ENCODE peak calls at places on chromosome 18, in four cellular contexts. One of them, this sample, is unnamed. For H3K4me1, the result is how much of the 10 kb centered on the place peaks cover.

GRCh38 chr18:32613821-32614220 is 143.1 kb upstream of the GAREM1 start:
- DNase-seq in H1: no peak
- DNase-seq in IMR-90: no peak
- DNase-seq in H9: no peak
- DNase-seq in this sample: no peak

GRCh38 chr18:58579561-58580047 is 49.3 kb downstream of the ALPK2 start:
- DNase-seq in H9: no peak
- DNase-seq in H1: no peak
- DNase-seq in IMR-90: peak
- DNase-seq in this sample: peak

GRCh38 chr18:61893304-61893970 is 630 bp upstream of the RNF152 start:
- DNase-seq in H1: peak
- DNase-seq in H9: peak
- DNase-seq in IMR-90: peak
- DNase-seq in this sample: peak

GRCh38 chr18:63534615-63535014 is 7.6 kb upstream of the SERPINB12 start:
- DNase-seq in IMR-90: no peak
- DNase-seq in H1: no peak
- DNase-seq in H9: no peak
- DNase-seq in this sample: no peak

GRCh38 chr18:54222922-54223567 is 1.4 kb downstream of the MBD2 start:
- DNase-seq in H1: no peak
- DNase-seq in IMR-90: no peak
- DNase-seq in H9: no peak
- DNase-seq in this sample: peak

GRCh38 chr18:39675916-39676315 is 2110.3 kb upstream of the CELF4 start:
- DNase-seq in H9: no peak
- DNase-seq in H1: no peak
- DNase-seq in IMR-90: no peak
- DNase-seq in this sample: no peak

GRCh38 chr18:31684279-31685096 is at the start of gene B4GALT6:
- DNase-seq in H9: peak
- DNase-seq in IMR-90: no peak
- DNase-seq in H1: peak
- DNase-seq in this sample: peak

GRCh38 chr18:50194623-50195532 is at the start of gene MYO5B:
- DNase-seq in H9: peak
- DNase-seq in H1: peak
- DNase-seq in IMR-90: no peak
- DNase-seq in this sample: peak

GRCh38 chr18:61833978-61834377 is 58.8 kb downstream of the RNF152 start:
- DNase-seq in H1: no peak
- DNase-seq in H9: no peak
- DNase-seq in IMR-90: peak
- DNase-seq in this sample: no peak

GRCh38 chr18:23784811-23785245 is 95.6 kb downstream of the LAMA3 start:
- DNase-seq in H1: no peak
- DNase-seq in IMR-90: peak
- DNase-seq in H9: no peak
- DNase-seq in this sample: peak

GRCh38 chr18:23902396-23902795 is 112.2 kb upstream of the TTC39C start:
- DNase-seq in IMR-90: no peak
- DNase-seq in H9: no peak
- DNase-seq in H1: no peak
- DNase-seq in this sample: no peak

GRCh38 chr18:3036108-3036507 is 23.2 kb upstream of the LPIN2 start:
- DNase-seq in IMR-90: no peak
- DNase-seq in H9: no peak
- DNase-seq in H1: no peak
- DNase-seq in this sample: no peak

GRCh38 chr18:68041327-68041726 is 524.8 kb upstream of the DSEL start:
- DNase-seq in H9: no peak
- DNase-seq in H1: no peak
- DNase-seq in IMR-90: peak
- DNase-seq in this sample: peak

GRCh38 chr18:48705043-48705442 is 166.2 kb downstream of the CTIF start:
- DNase-seq in H1: no peak
- DNase-seq in IMR-90: no peak
- DNase-seq in H9: no peak
- DNase-seq in this sample: no peak

GRCh38 chr18:60024345-60024744 is 124.5 kb downstream of the PMAIP1 start:
- DNase-seq in H1: no peak
- DNase-seq in H9: no peak
- DNase-seq in IMR-90: no peak
- DNase-seq in this sample: no peak

GRCh38 chr18:21702602-21703001 is 2.0 kb downstream of the ABHD3 start:
- DNase-seq in IMR-90: no peak
- DNase-seq in H9: no peak
- DNase-seq in H1: no peak
- DNase-seq in this sample: no peak

GRCh38 chr18:5962362-5962761 is 67.0 kb upstream of the TMEM200C start:
- DNase-seq in H1: no peak
- DNase-seq in H9: no peak
- DNase-seq in IMR-90: no peak
- DNase-seq in this sample: no peak

GRCh38 chr18:9455718-9456511 is 19.4 kb upstream of the RALBP1 start:
- DNase-seq in H9: no peak
- DNase-seq in IMR-90: no peak
- DNase-seq in H1: no peak
- DNase-seq in this sample: no peak

GRCh38 chr18:1050012-1050657 is 145.5 kb downstream of the ADCYAP1 start:
- DNase-seq in H1: no peak
- DNase-seq in H9: no peak
- DNase-seq in IMR-90: no peak
- DNase-seq in this sample: no peak

GRCh38 chr18:9421096-9421495 is 54.2 kb upstream of the RALBP1 start:
- DNase-seq in H1: no peak
- DNase-seq in IMR-90: no peak
- DNase-seq in H9: no peak
- DNase-seq in this sample: no peak

GRCh38 chr18:22330508-22330907 is 87.2 kb downstream of the CTAGE1 start:
- DNase-seq in H1: no peak
- DNase-seq in H9: no peak
- DNase-seq in IMR-90: no peak
- DNase-seq in this sample: no peak

GRCh38 chr18:8949206-8949605 is 153.3 kb upstream of the NDUFV2 start:
- DNase-seq in IMR-90: peak
- DNase-seq in H1: no peak
- DNase-seq in H9: no peak
- DNase-seq in this sample: no peak

GRCh38 chr18:68956650-68957049 is 158.8 kb downstream of the CCDC102B start:
- DNase-seq in IMR-90: no peak
- DNase-seq in H1: no peak
- DNase-seq in H9: no peak
- DNase-seq in this sample: no peak

GRCh38 chr18:1020731-1021344 is 116.2 kb downstream of the ADCYAP1 start:
- DNase-seq in H1: no peak
- DNase-seq in H9: no peak
- DNase-seq in IMR-90: no peak
- DNase-seq in this sample: peak

GRCh38 chr18:55706893-55707292 is 118.9 kb upstream of the TCF4 start:
- DNase-seq in IMR-90: peak
- DNase-seq in H1: no peak
- DNase-seq in H9: no peak
- DNase-seq in this sample: no peak

GRCh38 chr18:78855188-78855587 is 124.4 kb upstream of the SALL3 start:
- DNase-seq in H1: no peak
- DNase-seq in H9: no peak
- DNase-seq in IMR-90: no peak
- DNase-seq in this sample: no peak
- H3K4me1 ChIP-seq in H1: under half
- H3K4me1 ChIP-seq in H9: under half
- H3K4me1 ChIP-seq in IMR-90: under half
- H3K4me1 ChIP-seq in this sample: under half

GRCh38 chr18:75165926-75166325 is 43.0 kb downstream of the PTGR3 start:
- DNase-seq in IMR-90: no peak
- DNase-seq in H1: no peak
- DNase-seq in H9: no peak
- DNase-seq in this sample: no peak
- H3K56ac ChIP-seq in IMR-90: no peak
- H3K56ac ChIP-seq in H1: no peak
- H3K56ac ChIP-seq in H9: no peak
- H3K56ac ChIP-seq in this sample: no peak

GRCh38 chr18:7626922-7627440 is 59.9 kb downstream of the PTPRM start:
- DNase-seq in IMR-90: peak
- DNase-seq in H9: no peak
- DNase-seq in H1: no peak
- DNase-seq in this sample: peak
- H3K4me1 ChIP-seq in IMR-90: under half
- H3K4me1 ChIP-seq in H9: under half
- H3K4me1 ChIP-seq in H1: under half
- H3K4me1 ChIP-seq in this sample: under half

DNA sequence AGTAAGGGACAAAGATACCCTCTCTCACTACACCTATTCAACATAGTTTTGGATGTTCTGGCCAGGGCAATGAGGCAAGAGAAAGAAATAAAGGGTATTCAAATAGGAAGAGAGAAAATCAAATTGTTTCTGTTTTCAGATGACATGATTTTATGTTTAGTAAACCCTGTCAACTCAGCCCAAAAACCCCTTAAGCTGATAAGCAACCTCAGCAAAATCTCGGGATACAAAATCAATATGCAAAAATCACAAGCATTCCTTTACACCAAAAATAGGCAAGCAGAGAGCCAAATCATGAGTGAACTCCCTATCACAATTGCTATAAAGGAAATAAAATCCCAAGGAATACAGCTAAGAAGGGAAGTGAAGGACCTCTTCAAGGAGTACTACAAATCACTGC is 1130.7 kb upstream of the PIK3C3 start:
- DNase-seq in H1: no peak
- DNase-seq in H9: no peak
- DNase-seq in IMR-90: no peak
- DNase-seq in this sample: no peak
- H3K56ac ChIP-seq in H1: no peak
- H3K56ac ChIP-seq in H9: no peak
- H3K56ac ChIP-seq in IMR-90: no peak
- H3K56ac ChIP-seq in this sample: no peak

GRCh38 chr18:76446321-76446720 is 48.7 kb downstream of the ZNF516 start:
- DNase-seq in IMR-90: no peak
- DNase-seq in H1: no peak
- DNase-seq in H9: no peak
- DNase-seq in this sample: no peak

GRCh38 chr18:76447268-76447890 is 47.7 kb downstream of the ZNF516 start:
- DNase-seq in H1: no peak
- DNase-seq in IMR-90: no peak
- DNase-seq in H9: no peak
- DNase-seq in this sample: no peak

GRCh38 chr18:76445275-76445674 is 49.8 kb downstream of the ZNF516 start:
- DNase-seq in H1: no peak
- DNase-seq in H9: no peak
- DNase-seq in IMR-90: peak
- DNase-seq in this sample: no peak

GRCh38 chr18:76445741-76446232 is 49.3 kb downstream of the ZNF516 start:
- DNase-seq in H1: no peak
- DNase-seq in H9: no peak
- DNase-seq in IMR-90: no peak
- DNase-seq in this sample: no peak

DNA sequence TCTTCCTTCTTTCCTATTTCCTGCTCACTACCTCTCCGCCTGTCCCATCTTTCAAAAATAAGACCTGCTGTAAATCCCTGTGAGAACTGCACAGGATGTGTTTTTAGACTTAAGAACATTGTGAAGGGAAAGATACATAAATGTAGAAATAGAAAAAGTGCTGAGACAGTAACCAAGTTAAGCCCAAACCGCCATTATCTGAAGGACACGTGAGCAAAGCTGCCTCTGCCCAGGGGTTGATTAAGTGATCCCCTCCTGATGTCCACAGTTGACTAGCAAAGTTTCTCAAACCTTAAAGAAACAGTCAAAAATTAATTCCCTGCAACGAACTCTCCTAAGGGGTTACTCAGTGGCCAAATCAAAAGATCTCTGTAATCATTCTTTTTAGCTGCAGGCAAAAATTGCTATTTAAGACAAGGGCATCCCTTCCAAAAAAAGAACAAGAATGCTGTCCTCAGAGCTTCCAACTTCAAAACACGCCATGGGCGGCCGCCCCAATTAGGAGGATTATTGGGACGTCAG is 48.2 kb downstream of the ZNF516 start:
- DNase-seq in H1: no peak
- DNase-seq in H9: no peak
- DNase-seq in IMR-90: no peak
- DNase-seq in this sample: no peak
- H3K4me1 ChIP-seq in H1: under half
- H3K4me1 ChIP-seq in H9: under half
- H3K4me1 ChIP-seq in IMR-90: under half
- H3K4me1 ChIP-seq in this sample: under half

DNA sequence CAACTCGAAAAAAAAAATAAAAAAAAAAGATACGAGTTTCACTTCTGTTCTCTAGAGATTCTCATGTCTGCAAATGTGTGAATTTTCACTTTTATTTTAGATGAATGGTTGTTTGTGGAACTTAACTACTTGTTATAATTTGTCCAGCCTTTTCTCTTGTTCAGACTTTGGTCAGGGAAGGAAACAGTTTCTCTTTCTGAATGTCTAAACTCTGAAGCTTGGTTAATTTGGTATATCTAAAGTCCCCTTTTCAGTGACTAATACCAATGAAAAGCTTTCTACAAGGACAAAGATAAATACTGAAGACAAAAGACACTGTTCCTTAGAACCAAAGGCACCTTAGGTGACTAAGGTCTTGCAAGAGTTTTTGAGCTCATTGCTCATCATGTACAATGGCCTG is 144.4 kb upstream of the PIEZO2 start:
- DNase-seq in IMR-90: no peak
- DNase-seq in H1: no peak
- DNase-seq in H9: no peak
- DNase-seq in this sample: no peak
- H3K56ac ChIP-seq in IMR-90: no peak
- H3K56ac ChIP-seq in H1: no peak
- H3K56ac ChIP-seq in H9: no peak
- H3K56ac ChIP-seq in this sample: no peak

GRCh38 chr18:44737623-44738022 is 56.9 kb downstream of the SETBP1 start:
- DNase-seq in H1: no peak
- DNase-seq in IMR-90: no peak
- DNase-seq in H9: no peak
- DNase-seq in this sample: no peak

GRCh38 chr18:44741070-44741469 is 60.4 kb downstream of the SETBP1 start:
- DNase-seq in H9: no peak
- DNase-seq in H1: no peak
- DNase-seq in IMR-90: no peak
- DNase-seq in this sample: no peak

GRCh38 chr18:44742126-44742525 is 61.4 kb downstream of the SETBP1 start:
- DNase-seq in IMR-90: no peak
- DNase-seq in H1: no peak
- DNase-seq in H9: no peak
- DNase-seq in this sample: no peak

GRCh38 chr18:44741551-44741950 is 60.9 kb downstream of the SETBP1 start:
- DNase-seq in H1: no peak
- DNase-seq in H9: no peak
- DNase-seq in IMR-90: no peak
- DNase-seq in this sample: no peak

GRCh38 chr18:44740000-44740399 is 59.3 kb downstream of the SETBP1 start:
- DNase-seq in H9: no peak
- DNase-seq in H1: no peak
- DNase-seq in IMR-90: no peak
- DNase-seq in this sample: peak
- H3K4me1 ChIP-seq in H9: under half
- H3K4me1 ChIP-seq in H1: under half
- H3K4me1 ChIP-seq in IMR-90: under half
- H3K4me1 ChIP-seq in this sample: under half

This sample was measured in mesendoderm.